ENCODE peak calls at places on chromosomes 16 and 17, in seven cellular contexts. Q is CD8-positive, alpha-beta T cell; N is left colon; P is hypothalamus; T is stimulated activated CD8-positive, alpha-beta memory T cell treated with anti-CD3 and anti-CD28 coated beads, Interleukin-4, amount 100 ng/mL, for 1 hour; A is transverse colon; Y is C1 segment of cervical spinal cord. L is an unnamed sample.

GRCh38 chr17:72614476-72614870 is 478.0 kb downstream of the SLC39A11 start:
- DNase-seq in A (no peak), Q (no peak), N (no peak), Y (no peak), T (no peak), P (no peak), L (no peak)

GRCh38 chr16:30697264-30698138 is 1.5 kb upstream of the SRCAP start:
- DNase-seq in P (peak; percentile 97), N (no peak), A (no peak), Q (no peak), T (no peak), Y (no peak), L (no peak)

GRCh38 chr17:59845595-59846390 is 47.0 kb downstream of the TUBD1 start:
- DNase-seq in A (peak; percentile 81), T (no peak), N (peak; percentile 89), Q (no peak), Y (no peak), P (no peak), L (no peak)

GRCh38 chr16:55323637-55324490 is at the start of gene IRX6:
- DNase-seq in Y (no peak), A (no peak), P (peak; percentile 11), N (no peak), Q (no peak), T (no peak), L (no peak)

GRCh38 chr16:50440531-50440930 is 71.7 kb upstream of the BRD7 start:
- DNase-seq in Q (no peak), T (no peak), N (peak; percentile 2), P (no peak), Y (no peak), A (no peak), L (no peak)

GRCh38 chr17:50820651-50821050 is 14.7 kb upstream of the WFIKKN2 start:
- DNase-seq in N (no peak), Q (no peak), P (no peak), Y (peak; percentile 25), A (no peak), T (no peak), L (no peak)

GRCh38 chr17:63646492-63646815 is 24.2 kb downstream of the MAP3K3 start:
- DNase-seq in P (no peak), Y (no peak), Q (no peak), N (no peak), T (no peak), A (no peak), L (no peak)

GRCh38 chr17:19415806-19416775 is 5.1 kb downstream of the RNF112 start:
- DNase-seq in A (no peak), Y (no peak), Q (no peak), N (no peak), P (no peak), T (no peak), L (peak; percentile 51)

GRCh38 chr16:31430380-31431052 is 2.4 kb upstream of the COX6A2 start:
- DNase-seq in A (no peak), T (no peak), Q (no peak), N (no peak), P (no peak), Y (no peak), L (no peak)

GRCh38 chr17:29825604-29826003 is 104.4 kb downstream of the SSH2 start:
- DNase-seq in A (peak; percentile 38), Q (no peak), P (no peak), Y (no peak), T (no peak), N (peak; percentile 43), L (no peak)

GRCh38 chr17:62070900-62071299 is 5.8 kb upstream of the MED13 start:
- DNase-seq in P (no peak), N (no peak), T (no peak), A (no peak), Q (no peak), Y (no peak), L (no peak)

GRCh38 chr16:28180660-28181556 is 30.9 kb downstream of the XPO6 start:
- DNase-seq in A (no peak), N (no peak), Y (no peak), P (no peak), T (no peak), Q (no peak), L (no peak)

GRCh38 chr16:5977329-5977728 is 879.7 kb upstream of the EEF2KMT start:
- DNase-seq in T (no peak), P (no peak), N (no peak), Y (no peak), A (no peak), Q (no peak), L (no peak)

GRCh38 chr17:48546924-48547838 is 2.3 kb upstream of the HOXB2 start:
- DNase-seq in T (no peak), Q (no peak), P (no peak), N (no peak), A (no peak), Y (no peak), L (no peak)

GRCh38 chr17:33667052-33667509 is 374.0 kb upstream of the ASIC2 start:
- DNase-seq in N (no peak), A (no peak), Q (no peak), Y (no peak), P (no peak), T (peak; percentile 2), L (no peak)

GRCh38 chr16:56789360-56789759 is 59.4 kb downstream of the NUP93 start:
- DNase-seq in Q (no peak), T (no peak), Y (peak; percentile 58), N (peak; percentile 34), A (peak; percentile 31), P (no peak), L (no peak)

GRCh38 chr17:8162997-8163977 is 539 bp upstream of the VAMP2 start:
- DNase-seq in T (no peak), Q (peak; percentile 20), P (no peak), Y (peak; percentile 50), N (no peak), A (peak; percentile 45), L (no peak)

GRCh38 chr16:9854665-9855064 is 327.6 kb downstream of the GRIN2A start:
- DNase-seq in N (no peak), T (no peak), Y (no peak), Q (no peak), P (no peak), A (no peak), L (no peak)

GRCh38 chr17:60947100-60947499 is 269.4 kb downstream of the BCAS3 start:
- DNase-seq in Y (peak; percentile 25), N (no peak), P (no peak), A (no peak), T (no peak), Q (no peak), L (no peak)

GRCh38 chr17:16491131-16491702 is 776 bp downstream of the LRRC75A start:
- DNase-seq in T (no peak), N (no peak), P (no peak), Q (peak; percentile 27), A (peak; percentile 29), Y (no peak), L (no peak)

GRCh38 chr17:49969134-49969759 is at the start of gene DLX4:
- DNase-seq in N (no peak), P (no peak), Y (no peak), Q (no peak), A (no peak), T (peak; percentile 25), L (no peak)

GRCh38 chr17:14792751-14793150 is 472.4 kb downstream of the PMP22 start:
- DNase-seq in Y (no peak), P (no peak), N (peak; percentile 39), T (no peak), A (peak; percentile 21), Q (no peak), L (no peak)

GRCh38 chr17:81254955-81255717 is 16.0 kb downstream of the NDUFAF8 start:
- DNase-seq in P (peak; percentile 55), Q (no peak), T (no peak), A (peak; percentile 87), N (peak; percentile 91), Y (peak; percentile 23), L (peak; percentile 86)

GRCh38 chr17:81412490-81413093 is 17.3 kb downstream of the BAHCC1 start:
- DNase-seq in A (no peak), Y (no peak), N (no peak), P (no peak), T (peak; percentile 25), Q (peak; percentile 60), L (no peak)

GRCh38 chr16:85632709-85633437 is 19.8 kb downstream of the GSE1 start:
- DNase-seq in Q (no peak), A (no peak), T (no peak), N (no peak), P (no peak), Y (no peak), L (no peak)

GRCh38 chr17:82269138-82269881 is 4.2 kb downstream of the CSNK1D start:
- DNase-seq in T (no peak), Y (no peak), Q (no peak), P (no peak), A (peak; percentile 64), N (peak; percentile 75), L (no peak)

GRCh38 chr16:30113711-30114333 is 485 bp upstream of the GDPD3 start:
- DNase-seq in P (no peak), A (no peak), Q (no peak), T (no peak), Y (no peak), N (no peak), L (no peak)

GRCh38 chr17:72488542-72489272 is 367.9 kb downstream of the SOX9 start:
- DNase-seq in N (no peak), P (no peak), Q (no peak), Y (peak; percentile 9), T (no peak), A (no peak), L (no peak)

GRCh38 chr16:81539009-81539820 is 94.6 kb downstream of the CMIP start:
- DNase-seq in P (no peak), N (no peak), T (no peak), Y (no peak), A (no peak), Q (no peak), L (no peak)

GRCh38 chr16:19524866-19525723 is 1.4 kb downstream of the CCP110 start:
- DNase-seq in Y (peak; percentile 27), N (no peak), P (no peak), A (no peak), T (no peak), Q (no peak), L (no peak)

GRCh38 chr17:7021993-7022778 is 664 bp upstream of the BCL6B start:
- DNase-seq in Q (peak; percentile 83), T (peak; percentile 58), P (peak; percentile 81), Y (peak; percentile 9), N (no peak), A (peak; percentile 86), L (no peak)

GRCh38 chr16:54285414-54286066 is 1.0 kb downstream of the IRX3 start:
- DNase-seq in P (peak; percentile 23), A (no peak), N (no peak), Y (no peak), T (no peak), Q (no peak), L (no peak)

GRCh38 chr16:71557299-71557698 is 19.6 kb downstream of the TAT start:
- DNase-seq in T (no peak), N (no peak), Y (no peak), P (no peak), A (no peak), Q (no peak), L (no peak)

GRCh38 chr16:8777217-8777616 is 20.2 kb downstream of the TMEM186 start:
- DNase-seq in T (no peak), Y (no peak), N (no peak), Q (no peak), P (no peak), A (no peak), L (no peak)

GRCh38 chr16:80931985-80932720 is 74.5 kb downstream of the CMC2 start:
- DNase-seq in Q (peak; percentile 6), T (no peak), Y (peak; percentile 85), N (peak; percentile 55), P (peak; percentile 72), A (peak; percentile 41), L (no peak)

L was measured in ascending aorta.